ENCODE peak calls at places on chromosomes 11 and 22, in eight cellular contexts. One of them, this sample, is unnamed.

GRCh38 chr11:108278546-108278945 is 55.7 kb downstream of the ATM start:
- DNase-seq in fibroblast of lung: peak
- DNase-seq in GM23248: no peak
- DNase-seq in GM23338: peak
- DNase-seq in H1: no peak
- DNase-seq in PC-3: no peak
- DNase-seq in hepatocyte: no peak
- DNase-seq in endothelial cell of umbilical vein: no peak
- DNase-seq in this sample: no peak

GRCh38 chr11:64502634-64503033 is 88.4 kb upstream of the SLC22A12 start:
- DNase-seq in fibroblast of lung: no peak
- DNase-seq in GM23248: no peak
- DNase-seq in GM23338: no peak
- DNase-seq in H1: no peak
- DNase-seq in PC-3: no peak
- DNase-seq in hepatocyte: no peak
- DNase-seq in endothelial cell of umbilical vein: no peak
- DNase-seq in this sample: no peak

GRCh38 chr11:78318321-78318720 is 99.3 kb downstream of the GAB2 start:
- DNase-seq in fibroblast of lung: no peak
- DNase-seq in GM23248: no peak
- DNase-seq in GM23338: peak
- DNase-seq in H1: no peak
- DNase-seq in PC-3: no peak
- DNase-seq in hepatocyte: no peak
- DNase-seq in endothelial cell of umbilical vein: peak
- DNase-seq in this sample: no peak

GRCh38 chr11:15123849-15124248 is 9.1 kb downstream of the INSC start:
- DNase-seq in fibroblast of lung: peak
- DNase-seq in GM23248: peak
- DNase-seq in GM23338: no peak
- DNase-seq in H1: no peak
- DNase-seq in PC-3: peak
- DNase-seq in hepatocyte: no peak
- DNase-seq in endothelial cell of umbilical vein: no peak
- DNase-seq in this sample: peak

GRCh38 chr11:44893250-44894216 is 57.1 kb downstream of the TP53I11 start:
- DNase-seq in fibroblast of lung: no peak
- DNase-seq in GM23248: no peak
- DNase-seq in GM23338: no peak
- DNase-seq in H1: no peak
- DNase-seq in PC-3: no peak
- DNase-seq in hepatocyte: no peak
- DNase-seq in endothelial cell of umbilical vein: no peak
- DNase-seq in this sample: no peak

GRCh38 chr11:59901306-59901705 is 22.7 kb downstream of the OOSP3 start:
- DNase-seq in fibroblast of lung: no peak
- DNase-seq in GM23248: peak
- DNase-seq in GM23338: no peak
- DNase-seq in H1: no peak
- DNase-seq in PC-3: peak
- DNase-seq in hepatocyte: peak
- DNase-seq in endothelial cell of umbilical vein: peak
- DNase-seq in this sample: peak

GRCh38 chr22:17411213-17411612 is 42.0 kb downstream of the CECR2 start:
- DNase-seq in fibroblast of lung: peak
- DNase-seq in GM23248: no peak
- DNase-seq in GM23338: no peak
- DNase-seq in H1: no peak
- DNase-seq in PC-3: no peak
- DNase-seq in hepatocyte: no peak
- DNase-seq in endothelial cell of umbilical vein: no peak
- DNase-seq in this sample: no peak

GRCh38 chr11:2293396-2294339 is 8.1 kb downstream of the C11orf21 start:
- DNase-seq in fibroblast of lung: no peak
- DNase-seq in GM23248: no peak
- DNase-seq in GM23338: peak
- DNase-seq in H1: peak
- DNase-seq in PC-3: no peak
- DNase-seq in hepatocyte: no peak
- DNase-seq in endothelial cell of umbilical vein: no peak
- DNase-seq in this sample: no peak

GRCh38 chr11:17498475-17498874 is 21.8 kb upstream of the ABCC8 start:
- DNase-seq in fibroblast of lung: no peak
- DNase-seq in GM23248: peak
- DNase-seq in GM23338: peak
- DNase-seq in H1: peak
- DNase-seq in PC-3: peak
- DNase-seq in hepatocyte: no peak
- DNase-seq in endothelial cell of umbilical vein: no peak
- DNase-seq in this sample: no peak

DNA sequence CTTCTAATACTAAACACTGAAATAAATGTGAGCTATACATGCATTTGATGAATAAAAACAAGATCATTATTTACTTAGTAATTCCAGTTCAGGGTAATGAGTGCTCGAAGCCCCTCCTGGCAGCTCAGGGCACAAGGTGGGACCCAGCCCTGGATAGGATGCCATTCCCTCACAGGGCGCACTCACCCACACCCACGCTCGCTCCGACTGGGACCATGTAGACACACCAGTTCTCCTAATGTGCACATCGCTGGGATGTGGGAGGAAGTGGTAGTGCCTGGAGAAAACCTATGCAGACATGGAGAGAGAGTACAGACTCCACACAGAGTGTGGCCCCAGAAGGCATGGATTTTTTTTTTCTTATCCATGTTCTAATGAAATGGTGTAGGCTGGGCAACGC is 44.5 kb upstream of the RASSF10 start:
- DNase-seq in fibroblast of lung: no peak
- DNase-seq in GM23248: no peak
- DNase-seq in GM23338: no peak
- DNase-seq in H1: no peak
- DNase-seq in PC-3: no peak
- DNase-seq in hepatocyte: no peak
- DNase-seq in endothelial cell of umbilical vein: no peak
- DNase-seq in this sample: no peak
- H2AFZ ChIP-seq in fibroblast of lung: no peak
- H2AFZ ChIP-seq in GM23248: no peak
- H2AFZ ChIP-seq in GM23338: peak
- H2AFZ ChIP-seq in H1: no peak
- H2AFZ ChIP-seq in PC-3: no peak
- H2AFZ ChIP-seq in hepatocyte: no peak
- H2AFZ ChIP-seq in endothelial cell of umbilical vein: no peak
- H2AFZ ChIP-seq in this sample: no peak

GRCh38 chr11:110710520-110711381 is 1.5 kb downstream of the ARHGAP20 start:
- DNase-seq in fibroblast of lung: peak
- DNase-seq in GM23248: peak
- DNase-seq in GM23338: peak
- DNase-seq in H1: peak
- DNase-seq in PC-3: no peak
- DNase-seq in hepatocyte: peak
- DNase-seq in endothelial cell of umbilical vein: peak
- DNase-seq in this sample: no peak
- TF ChIP-seq EZH2 in fibroblast of lung: no peak
- TF ChIP-seq EZH2 in GM23248: no peak
- TF ChIP-seq EZH2 in GM23338: peak
- TF ChIP-seq EZH2 in H1: peak
- TF ChIP-seq EZH2 in PC-3: no peak
- TF ChIP-seq EZH2 in hepatocyte: no peak
- TF ChIP-seq EZH2 in endothelial cell of umbilical vein: no peak
- TF ChIP-seq EZH2 in this sample: peak

GRCh38 chr22:31748490-31748889 is 1.4 kb downstream of the PRR14L start:
- DNase-seq in fibroblast of lung: no peak
- DNase-seq in GM23248: peak
- DNase-seq in GM23338: peak
- DNase-seq in H1: no peak
- DNase-seq in PC-3: peak
- DNase-seq in hepatocyte: no peak
- DNase-seq in endothelial cell of umbilical vein: no peak
- DNase-seq in this sample: no peak

GRCh38 chr22:31753005-31753633 is 700 bp upstream of the DEPDC5 start:
- DNase-seq in fibroblast of lung: no peak
- DNase-seq in GM23248: peak
- DNase-seq in GM23338: peak
- DNase-seq in H1: peak
- DNase-seq in PC-3: peak
- DNase-seq in hepatocyte: peak
- DNase-seq in endothelial cell of umbilical vein: no peak
- DNase-seq in this sample: no peak

GRCh38 chr22:31752096-31752847 is 1.5 kb upstream of the DEPDC5 start:
- DNase-seq in fibroblast of lung: no peak
- DNase-seq in GM23248: no peak
- DNase-seq in GM23338: no peak
- DNase-seq in H1: no peak
- DNase-seq in PC-3: no peak
- DNase-seq in hepatocyte: no peak
- DNase-seq in endothelial cell of umbilical vein: no peak
- DNase-seq in this sample: no peak

GRCh38 chr22:31749636-31750364 is at the start of gene PRR14L:
- DNase-seq in fibroblast of lung: peak
- DNase-seq in GM23248: peak
- DNase-seq in GM23338: peak
- DNase-seq in H1: peak
- DNase-seq in PC-3: peak
- DNase-seq in hepatocyte: peak
- DNase-seq in endothelial cell of umbilical vein: peak
- DNase-seq in this sample: peak

GRCh38 chr22:31750365-31751284 is 693 bp upstream of the PRR14L start:
- DNase-seq in fibroblast of lung: no peak
- DNase-seq in GM23248: no peak
- DNase-seq in GM23338: no peak
- DNase-seq in H1: no peak
- DNase-seq in PC-3: no peak
- DNase-seq in hepatocyte: no peak
- DNase-seq in endothelial cell of umbilical vein: no peak
- DNase-seq in this sample: no peak
- H2AFZ ChIP-seq in fibroblast of lung: peak
- H2AFZ ChIP-seq in GM23248: peak
- H2AFZ ChIP-seq in GM23338: peak
- H2AFZ ChIP-seq in H1: peak
- H2AFZ ChIP-seq in PC-3: peak
- H2AFZ ChIP-seq in hepatocyte: peak
- H2AFZ ChIP-seq in endothelial cell of umbilical vein: peak
- H2AFZ ChIP-seq in this sample: peak

GRCh38 chr22:38454361-38455062 is 487 bp downstream of the KCNJ4 start:
- DNase-seq in fibroblast of lung: no peak
- DNase-seq in GM23248: peak
- DNase-seq in GM23338: no peak
- DNase-seq in H1: no peak
- DNase-seq in PC-3: no peak
- DNase-seq in hepatocyte: no peak
- DNase-seq in endothelial cell of umbilical vein: no peak
- DNase-seq in this sample: no peak
- TF ChIP-seq EZH2 in fibroblast of lung: peak
- TF ChIP-seq EZH2 in GM23248: peak
- TF ChIP-seq EZH2 in GM23338: peak
- TF ChIP-seq EZH2 in H1: peak
- TF ChIP-seq EZH2 in PC-3: no peak
- TF ChIP-seq EZH2 in hepatocyte: peak
- TF ChIP-seq EZH2 in endothelial cell of umbilical vein: peak
- TF ChIP-seq EZH2 in this sample: peak

GRCh38 chr11:110711776-110712642 is at the start of gene ARHGAP20:
- DNase-seq in fibroblast of lung: peak
- DNase-seq in GM23248: peak
- DNase-seq in GM23338: peak
- DNase-seq in H1: peak
- DNase-seq in PC-3: peak
- DNase-seq in hepatocyte: peak
- DNase-seq in endothelial cell of umbilical vein: peak
- DNase-seq in this sample: peak
- H2AFZ ChIP-seq in fibroblast of lung: peak
- H2AFZ ChIP-seq in GM23248: peak
- H2AFZ ChIP-seq in GM23338: peak
- H2AFZ ChIP-seq in H1: peak
- H2AFZ ChIP-seq in PC-3: peak
- H2AFZ ChIP-seq in hepatocyte: peak
- H2AFZ ChIP-seq in endothelial cell of umbilical vein: peak
- H2AFZ ChIP-seq in this sample: peak